ENCODE peak calls at places on chromosome 7, in ten cellular contexts. Q is GM23338; W is cardiac muscle cell; O is Karpas-422; V is NCI-H1417 treated with DMSO at 0.1 percent for 48 hours; Z is activated T-helper 9 cell treated with anti-CD3 and anti-CD28 coated beads, Interleukin-2, amount 50 U/mL, for 16 hours; G is heart left ventricle; B is stimulated activated CD4-positive, alpha-beta T cell treated with anti-CD3 and anti-CD28 coated beads, Interleukin-1b, Interleukin-23, amount 100 ng/mL, for 24 hours; E is C1 segment of cervical spinal cord; C is pancreas. U is an unnamed sample.

GRCh38 chr7:79692015-79692414 is 238.5 kb upstream of the MAGI2 start:
- DNase-seq in E (no peak), Q (no peak), C (no peak), Z (no peak), B (no peak), O (no peak), V (no peak), W (peak), G (no peak), U (no peak)

GRCh38 chr7:92731327-92732063 is 104.9 kb downstream of the CDK6 start:
- DNase-seq in Z (no peak), E (no peak), W (peak), V (no peak), C (no peak), O (no peak), G (no peak), Q (no peak), B (peak), U (no peak)

GRCh38 chr7:148997497-148997896 is 30.8 kb downstream of the PDIA4 start:
- DNase-seq in Q (no peak), G (no peak), B (no peak), E (no peak), C (no peak), O (no peak), W (no peak), V (no peak), Z (no peak), U (no peak)

GRCh38 chr7:85716353-85716752 is 529.5 kb upstream of the SEMA3D start:
- DNase-seq in G (no peak), E (no peak), Z (no peak), V (no peak), B (no peak), C (no peak), W (no peak), O (no peak), Q (no peak), U (no peak)

GRCh38 chr7:27606270-27607209 is 56.1 kb downstream of the HIBADH start:
- DNase-seq in B (no peak), E (no peak), G (no peak), W (peak), C (no peak), V (peak), Q (no peak), Z (no peak), O (no peak), U (no peak)

GRCh38 chr7:28048694-28049093 is 131.9 kb downstream of the JAZF1 start:
- DNase-seq in Q (no peak), G (no peak), Z (no peak), V (no peak), W (no peak), E (no peak), O (no peak), C (no peak), B (no peak), U (no peak)

GRCh38 chr7:157807510-157807909 is 470.7 kb downstream of the DNAJB6 start:
- DNase-seq in Z (no peak), E (no peak), B (no peak), W (no peak), C (no peak), V (no peak), G (peak), Q (no peak), O (no peak), U (no peak)

GRCh38 chr7:130865408-130866236 is 131.6 kb upstream of the KLF14 start:
- DNase-seq in E (no peak), W (peak), B (no peak), C (no peak), G (no peak), Q (peak), O (peak), Z (no peak), V (no peak), U (no peak)

GRCh38 chr7:1736469-1736817 is 66.4 kb downstream of the ELFN1 start:
- DNase-seq in W (no peak), Q (no peak), G (no peak), O (no peak), B (no peak), C (peak), V (no peak), Z (no peak), E (no peak), U (no peak)

GRCh38 chr7:133691727-133692450 is 435.3 kb upstream of the LRGUK start:
- DNase-seq in V (no peak), O (no peak), W (peak), Z (no peak), B (no peak), Q (no peak), E (no peak), G (no peak), C (no peak), U (no peak)

GRCh38 chr7:67470256-67470751 is 473.7 kb downstream of the TYW1 start:
- DNase-seq in E (peak), G (no peak), B (no peak), V (no peak), W (peak), Q (no peak), C (no peak), Z (no peak), O (no peak), U (peak)